ENCODE peak calls at places on chromosomes 5 and 9, in six cellular contexts. F is upper lobe of right lung; U is transverse colon; N is effector memory CD4-positive, alpha-beta T cell; P is aorta; O is WERI-Rb-1. V is an unnamed sample.
A peak's percentile ranks its signal among the peaks of the same experiment; 100 is the strongest.

GRCh38 chr5:170070556-170071412 is 34.9 kb upstream of the FOXI1 start:
- DNase-seq in F (no peak), U (no peak), N (no peak), P (no peak), O (peak; percentile 43), V (no peak)

GRCh38 chr9:27625751-27626628 is 52.7 kb upstream of the C9orf72 start:
- DNase-seq in F (no peak), U (no peak), N (no peak), P (no peak), O (no peak), V (no peak)

GRCh38 chr5:134095293-134095692 is 19.2 kb upstream of the TCF7 start:
- DNase-seq in F (no peak), U (no peak), N (no peak), P (no peak), O (no peak), V (no peak)

GRCh38 chr5:124692324-124692723 is 54.1 kb downstream of the ZNF608 start:
- DNase-seq in F (no peak), U (no peak), N (no peak), P (no peak), O (no peak), V (no peak)

GRCh38 chr5:168883253-168883880 is 304.2 kb upstream of the PANK3 start:
- DNase-seq in F (no peak), U (no peak), N (no peak), P (no peak), O (no peak), V (no peak)

GRCh38 chr9:115733318-115733717 is 420.3 kb upstream of the PAPPA start:
- DNase-seq in F (no peak), U (no peak), N (no peak), P (no peak), O (no peak), V (no peak)

GRCh38 chr9:35664531-35665470 is at the start of gene ARHGEF39:
- DNase-seq in F (peak; percentile 91), U (peak; percentile 91), N (peak; percentile 53), P (peak; percentile 89), O (peak; percentile 89), V (no peak)

GRCh38 chr5:172694061-172694460 is 53.0 kb downstream of the NEURL1B start:
- DNase-seq in F (no peak), U (no peak), N (no peak), P (no peak), O (no peak), V (no peak)

GRCh38 chr5:92492908-92493307 is 1088.1 kb downstream of the NR2F1-AS1 start:
- DNase-seq in F (no peak), U (no peak), N (no peak), P (no peak), O (no peak), V (no peak)

GRCh38 chr9:38214441-38214840 is 145.4 kb upstream of the SHB start:
- DNase-seq in F (no peak), U (no peak), N (no peak), P (no peak), O (no peak), V (no peak)

GRCh38 chr5:176501333-176501732 is 35.9 kb downstream of the RNF44 start:
- DNase-seq in F (no peak), U (no peak), N (no peak), P (no peak), O (no peak), V (no peak)

GRCh38 chr5:133425183-133425582 is 187.2 kb downstream of the FSTL4 start:
- DNase-seq in F (no peak), U (no peak), N (no peak), P (no peak), O (no peak), V (no peak)

GRCh38 chr5:26482817-26483375 is 555.5 kb downstream of the CDH9 start:
- DNase-seq in F (no peak), U (no peak), N (no peak), P (peak; percentile 36), O (peak; percentile 75), V (peak; percentile 46)

GRCh38 chr5:66144799-66145390 is 795 bp downstream of the SREK1 start:
- DNase-seq in F (no peak), U (no peak), N (no peak), P (no peak), O (no peak), V (peak; percentile 61)

GRCh38 chr5:91219803-91220371 is 163.2 kb downstream of the ARRDC3 start:
- DNase-seq in F (no peak), U (no peak), N (no peak), P (no peak), O (peak; percentile 24), V (no peak)

GRCh38 chr5:73306078-73306719 is 133.2 kb downstream of the TMEM174 start:
- DNase-seq in F (no peak), U (no peak), N (no peak), P (no peak), O (no peak), V (no peak)

GRCh38 chr9:109017493-109017892 is 4.2 kb upstream of the CTNNAL1 start:
- DNase-seq in F (no peak), U (no peak), N (no peak), P (no peak), O (no peak), V (no peak)

GRCh38 chr9:135702002-135702721 is at the start of gene KCNT1:
- DNase-seq in F (peak; percentile 73), U (peak; percentile 40), N (no peak), P (no peak), O (peak; percentile 66), V (no peak)

DNA sequence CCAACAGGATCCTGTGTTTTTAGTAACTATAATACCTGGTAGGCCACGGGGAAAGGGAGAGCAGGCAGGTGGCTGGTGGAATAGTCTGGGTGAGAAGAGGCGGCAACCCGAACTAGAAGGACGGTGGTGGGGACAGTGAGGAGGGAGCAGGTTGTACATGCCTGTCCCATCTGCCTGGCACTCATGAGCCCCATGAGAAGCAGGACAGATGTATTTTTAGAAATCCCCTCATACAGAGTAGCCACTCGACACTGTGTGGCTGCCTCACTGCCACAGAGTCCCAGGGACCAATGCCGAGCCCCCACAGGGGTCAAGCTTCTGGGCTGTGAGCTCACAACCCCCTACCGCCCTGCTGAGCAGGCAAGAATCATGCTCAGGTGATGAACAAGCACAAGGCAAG is 136.6 kb downstream of the SEC61B start:
- DNase-seq in F (no peak), U (no peak), N (no peak), P (no peak), O (no peak), V (no peak)
- H3K27ac ChIP-seq in F (no peak overlapping the region), U (no peak overlapping the region), N (no peak overlapping the region), P (no peak overlapping the region), O (no peak overlapping the region), V (no peak overlapping the region)

GRCh38 chr5:151055336-151055735 is 25.5 kb downstream of the TNIP1 start:
- DNase-seq in F (peak; percentile 33), U (no peak), N (no peak), P (no peak), O (no peak), V (no peak)

GRCh38 chr5:151054713-151055112 is 26.1 kb downstream of the TNIP1 start:
- DNase-seq in F (peak; percentile 29), U (peak; percentile 79), N (no peak), P (no peak), O (no peak), V (no peak)

GRCh38 chr5:151058301-151058700 is 22.5 kb downstream of the TNIP1 start:
- DNase-seq in F (no peak), U (no peak), N (no peak), P (no peak), O (no peak), V (no peak)

GRCh38 chr5:151058891-151059611 is 21.8 kb downstream of the TNIP1 start:
- DNase-seq in F (peak; percentile 43), U (no peak), N (no peak), P (peak; percentile 68), O (no peak), V (no peak)

DNA sequence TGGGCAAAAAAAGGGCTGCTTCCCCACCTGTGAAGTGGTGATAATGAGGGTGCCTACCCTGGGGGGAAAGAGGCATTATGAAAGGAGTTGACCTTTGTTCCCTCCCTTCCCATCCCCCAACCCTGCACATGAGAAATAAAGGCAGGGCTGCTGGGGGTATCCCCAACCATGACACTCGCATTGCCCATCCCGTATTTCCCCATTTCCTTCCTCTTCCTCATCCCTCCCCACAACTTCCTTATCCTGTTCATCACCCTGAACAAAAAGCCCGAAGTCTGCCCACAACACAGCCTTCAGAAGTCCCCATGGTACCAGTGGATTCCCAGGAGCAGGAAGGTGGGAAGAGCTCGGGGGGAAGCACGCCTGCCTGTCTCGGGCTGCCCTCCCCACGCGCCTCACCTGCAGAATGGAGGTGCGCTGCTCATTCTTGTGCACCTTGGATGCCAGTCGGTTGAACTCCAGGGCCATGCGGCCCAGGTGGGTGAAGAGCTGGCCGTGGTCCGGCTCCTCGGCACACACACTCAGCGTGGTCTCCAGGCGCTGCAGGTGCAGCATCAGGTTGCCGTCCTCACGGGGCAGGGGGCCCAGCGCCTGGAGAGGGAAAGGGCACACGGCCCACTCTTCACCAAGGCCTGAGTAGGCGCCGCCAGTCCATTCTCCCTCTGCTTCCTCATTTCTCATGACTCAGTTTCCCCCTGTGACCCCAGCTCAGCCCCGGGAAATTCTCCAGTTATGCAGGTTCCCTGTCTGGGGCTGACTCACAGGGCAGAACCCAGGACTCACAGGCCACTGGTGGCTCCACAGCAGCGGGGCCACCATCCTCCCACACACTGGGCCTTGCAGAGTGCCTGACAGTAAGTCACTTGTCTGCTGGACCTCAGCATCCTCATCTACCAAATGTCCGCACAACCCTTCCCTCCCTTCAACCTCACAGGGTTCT is 24.2 kb downstream of the TNIP1 start:
- DNase-seq in F (peak; percentile 60), U (no peak), N (no peak), P (no peak), O (no peak), V (no peak)
- H3K27ac ChIP-seq in F (no peak overlapping the region), U (peak overlapping the region; percentile 78), N (no peak overlapping the region), P (no peak overlapping the region), O (no peak overlapping the region), V (no peak overlapping the region)

GRCh38 chr9:15306757-15307522 is at the start of gene TTC39B:
- DNase-seq in F (peak; percentile 98), U (peak; percentile 96), N (peak; percentile 70), P (peak; percentile 96), O (peak; percentile 94), V (peak; percentile 27)

GRCh38 chr9:15307523-15307841 is 466 bp upstream of the TTC39B start:
- DNase-seq in F (no peak), U (no peak), N (no peak), P (no peak), O (no peak), V (no peak)

GRCh38 chr9:15308511-15308910 is 1.5 kb upstream of the TTC39B start:
- DNase-seq in F (no peak), U (no peak), N (no peak), P (no peak), O (no peak), V (no peak)

GRCh38 chr9:15304620-15305019 is 2.4 kb downstream of the TTC39B start:
- DNase-seq in F (no peak), U (no peak), N (no peak), P (no peak), O (no peak), V (no peak)

GRCh38 chr9:15306068-15306756 is 804 bp downstream of the TTC39B start:
- DNase-seq in F (peak; percentile 88), U (peak; percentile 78), N (peak; percentile 26), P (peak; percentile 77), O (no peak), V (no peak)
- H3K27ac ChIP-seq in F (peak overlapping the region; percentile 82), U (peak overlapping the region; percentile 91), N (peak overlapping the region; percentile 75), P (peak overlapping the region; percentile 68), O (no peak overlapping the region), V (no peak overlapping the region)

DNA sequence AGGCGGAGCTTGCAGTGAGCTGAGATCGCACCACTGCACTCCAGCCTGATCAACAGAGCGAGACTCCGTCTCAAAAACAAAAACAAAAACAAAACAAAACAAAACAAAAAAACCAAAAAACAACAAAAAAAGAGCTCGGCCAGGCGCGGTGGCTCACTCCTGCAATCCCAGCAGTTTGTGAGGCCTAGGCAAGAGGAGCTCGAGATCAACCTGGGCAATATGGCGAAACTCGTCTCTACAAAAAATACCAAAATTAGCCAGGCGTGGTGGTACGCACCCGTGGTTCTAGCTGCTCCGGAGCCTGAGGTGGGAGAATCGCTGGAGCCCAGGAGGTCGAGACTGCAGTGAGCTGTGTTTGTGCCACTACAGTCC is 20.2 kb downstream of the TRIM7 start:
- DNase-seq in F (no peak), U (no peak), N (no peak), P (peak; percentile 41), O (no peak), V (no peak)
- H3K27ac ChIP-seq in F (no peak overlapping the region), U (peak overlapping the region; percentile 69), N (no peak overlapping the region), P (no peak overlapping the region), O (no peak overlapping the region), V (peak overlapping the region; percentile 80)